ENCODE peak calls at places on chromosomes 13 and 19, in six cellular contexts. M is stimulated activated CD4-positive, alpha-beta T cell treated with anti-CD3 and anti-CD28 coated beads, Interleukin-4, amount 100 ng/mL, for 1 hour; V is NCI-H2081 treated with DMSO at 0.1 percent for 48 hours; G is globus pallidus; R is left ventricle myocardium superior; C is fibroblast of the aortic adventitia. P is an unnamed sample.

GRCh38 chr13:34025746-34026145 is 207.8 kb downstream of the RFC3 start:
- DNase-seq in M (no peak), V (no peak), G (no peak), R (no peak), C (peak), P (no peak)

GRCh38 chr13:27442071-27442647 is 8.2 kb downstream of the MTIF3 start:
- DNase-seq in M (peak), V (no peak), G (no peak), R (no peak), C (no peak), P (no peak)

GRCh38 chr13:93953856-93954255 is 525.6 kb downstream of the DCT start:
- DNase-seq in M (no peak), V (no peak), G (no peak), R (no peak), C (peak), P (no peak)

GRCh38 chr19:43372462-43372861 is 19.0 kb downstream of the CD177 start:
- DNase-seq in M (no peak), V (no peak), G (no peak), R (no peak), C (no peak), P (no peak)

GRCh38 chr13:39051157-39051556 is 12.9 kb downstream of the NHLRC3 start:
- DNase-seq in M (no peak), V (no peak), G (peak), R (no peak), C (peak), P (peak)

GRCh38 chr13:27728271-27728670 is 64.0 kb upstream of the GSX1 start:
- DNase-seq in M (no peak), V (no peak), G (peak), R (no peak), C (no peak), P (no peak)

GRCh38 chr19:57665261-57665806 is 3.4 kb upstream of the ZSCAN4 start:
- DNase-seq in M (no peak), V (no peak), G (no peak), R (no peak), C (no peak), P (no peak)

GRCh38 chr19:40686882-40687524 is 3.4 kb downstream of the NUMBL start:
- DNase-seq in M (no peak), V (no peak), G (no peak), R (no peak), C (no peak), P (no peak)

GRCh38 chr19:39335168-39335567 is 675 bp downstream of the GMFG start:
- DNase-seq in M (no peak), V (no peak), G (no peak), R (no peak), C (no peak), P (peak)

GRCh38 chr13:51502206-51502651 is 49.4 kb upstream of the INTS6 start:
- DNase-seq in M (peak), V (no peak), G (no peak), R (no peak), C (peak), P (no peak)

GRCh38 chr13:29594310-29594709 is 1.2 kb downstream of the SLC7A1 start:
- DNase-seq in M (peak), V (no peak), G (no peak), R (no peak), C (peak), P (peak)

GRCh38 chr13:48542581-48543341 is 9.9 kb upstream of the RCBTB2 start:
- DNase-seq in M (no peak), V (no peak), G (peak), R (peak), C (no peak), P (no peak)

GRCh38 chr19:43126720-43127119 is 44.2 kb upstream of the PSG2 start:
- DNase-seq in M (no peak), V (no peak), G (no peak), R (no peak), C (no peak), P (no peak)

GRCh38 chr13:33348366-33348765 is 62.8 kb upstream of the STARD13 start:
- DNase-seq in M (no peak), V (no peak), G (peak), R (no peak), C (peak), P (no peak)

GRCh38 chr19:37975071-37975470 is 68.1 kb downstream of the SIPA1L3 start:
- DNase-seq in M (no peak), V (no peak), G (peak), R (no peak), C (no peak), P (no peak)

GRCh38 chr19:2021453-2022140 is 6.1 kb upstream of the BTBD2 start:
- DNase-seq in M (no peak), V (no peak), G (no peak), R (no peak), C (no peak), P (no peak)

GRCh38 chr19:55305983-55306562 is 19.1 kb downstream of the TMEM150B start:
- DNase-seq in M (no peak), V (no peak), G (no peak), R (no peak), C (no peak), P (no peak)

P was measured in CD4-positive, CD25-positive, alpha-beta regulatory T cell.